ENCODE peak calls at places on chromosomes 4 and X, in seven cellular contexts. A, J, T, Y, Q, D and B are unnamed samples.

GRCh38 chrX:150731795-150732194 is 38.6 kb downstream of the MTMR1 start:
- DNase-seq in A (no peak), J (no peak), T (peak), Y (no peak), Q (no peak), D (no peak), B (peak)

GRCh38 chrX:153411255-153411987 is at the start of gene ZFP92:
- DNase-seq in A (peak), J (peak), T (no peak), Y (no peak), Q (no peak), D (peak), B (no peak)

GRCh38 chr4:96729641-96730040 is 889.7 kb downstream of the PDHA2 start:
- DNase-seq in A (no peak), J (no peak), T (no peak), Y (no peak), Q (no peak), D (no peak), B (no peak)

GRCh38 chr4:65865489-65865888 is 195.2 kb upstream of the EPHA5 start:
- DNase-seq in A (no peak), J (no peak), T (peak), Y (peak), Q (no peak), D (no peak), B (no peak)

GRCh38 chr4:156575430-156576073 is 396.0 kb downstream of the PDGFC start:
- DNase-seq in A (no peak), J (no peak), T (peak), Y (no peak), Q (no peak), D (no peak), B (no peak)

GRCh38 chrX:48761674-48762471 is at the start of gene GLOD5:
- DNase-seq in A (peak), J (no peak), T (peak), Y (peak), Q (no peak), D (no peak), B (peak)

GRCh38 chrX:40470830-40471429 is 109.8 kb upstream of the ATP6AP2 start:
- DNase-seq in A (no peak), J (no peak), T (no peak), Y (no peak), Q (no peak), D (no peak), B (no peak)

GRCh38 chr4:112075129-112075753 is 70.0 kb upstream of the FAM241A start:
- DNase-seq in A (no peak), J (no peak), T (peak), Y (peak), Q (no peak), D (no peak), B (no peak)

GRCh38 chr4:123438031-123438430 is 41.4 kb downstream of the SPRY1 start:
- DNase-seq in A (peak), J (no peak), T (no peak), Y (no peak), Q (no peak), D (no peak), B (no peak)

GRCh38 chr4:52407545-52407944 is 251.6 kb downstream of the USP46 start:
- DNase-seq in A (no peak), J (no peak), T (peak), Y (no peak), Q (no peak), D (no peak), B (no peak)

GRCh38 chr4:7217453-7218310 is 25.3 kb downstream of the SORCS2 start:
- DNase-seq in A (peak), J (no peak), T (peak), Y (no peak), Q (no peak), D (no peak), B (no peak)

GRCh38 chrX:39445336-39445735 is 644.1 kb downstream of the MID1IP1 start:
- DNase-seq in A (peak), J (peak), T (no peak), Y (peak), Q (no peak), D (peak), B (no peak)

GRCh38 chrX:20438871-20439526 is 172.3 kb upstream of the RPS6KA3 start:
- DNase-seq in A (no peak), J (no peak), T (no peak), Y (no peak), Q (no peak), D (no peak), B (no peak)

GRCh38 chrX:68570598-68570997 is 71.7 kb downstream of the YIPF6 start:
- DNase-seq in A (no peak), J (no peak), T (peak), Y (no peak), Q (no peak), D (no peak), B (no peak)

GRCh38 chr4:169372791-169373190 is 102.0 kb upstream of the SH3RF1 start:
- DNase-seq in A (no peak), J (no peak), T (peak), Y (no peak), Q (no peak), D (no peak), B (no peak)

GRCh38 chr4:140038031-140038533 is 115.9 kb downstream of the MAML3 start:
- DNase-seq in A (no peak), J (no peak), T (peak), Y (no peak), Q (no peak), D (no peak), B (no peak)

GRCh38 chr4:128159967-128160366 is 98.9 kb downstream of the LARP1B start:
- DNase-seq in A (no peak), J (no peak), T (peak), Y (no peak), Q (no peak), D (no peak), B (no peak)

GRCh38 chr4:38804654-38805295 is at the start of gene TLR1:
- DNase-seq in A (no peak), J (no peak), T (peak), Y (peak), Q (no peak), D (no peak), B (no peak)

GRCh38 chrX:97547873-97548578 is 664.3 kb downstream of the RPA4 start:
- DNase-seq in A (no peak), J (no peak), T (no peak), Y (no peak), Q (no peak), D (no peak), B (no peak)

GRCh38 chr4:90994883-90995484 is 867.8 kb downstream of the CCSER1 start:
- DNase-seq in A (no peak), J (no peak), T (no peak), Y (no peak), Q (no peak), D (no peak), B (no peak)

GRCh38 chr4:39792128-39792527 is 94.2 kb downstream of the UBE2K start:
- DNase-seq in A (no peak), J (no peak), T (no peak), Y (no peak), Q (no peak), D (no peak), B (no peak)

GRCh38 chrX:114712466-114712865 is 128.6 kb downstream of the HTR2C start:
- DNase-seq in A (no peak), J (no peak), T (no peak), Y (no peak), Q (no peak), D (no peak), B (no peak)

GRCh38 chr4:141417387-141417786 is 196.7 kb downstream of the ZNF330 start:
- DNase-seq in A (no peak), J (no peak), T (peak), Y (no peak), Q (no peak), D (no peak), B (no peak)

GRCh38 chr4:78225236-78225635 is 168.1 kb downstream of the FRAS1 start:
- DNase-seq in A (peak), J (no peak), T (no peak), Y (no peak), Q (no peak), D (no peak), B (no peak)

GRCh38 chr4:57550143-57550542 is 440.0 kb upstream of the IGFBP7 start:
- DNase-seq in A (no peak), J (no peak), T (no peak), Y (no peak), Q (no peak), D (no peak), B (no peak)

GRCh38 chrX:119410027-119410819 is 11.1 kb downstream of the SLC25A43 start:
- DNase-seq in A (peak), J (no peak), T (peak), Y (no peak), Q (peak), D (no peak), B (no peak)

GRCh38 chr4:151169223-151169622 is 69.8 kb downstream of the RPS3A start:
- DNase-seq in A (peak), J (peak), T (no peak), Y (no peak), Q (peak), D (no peak), B (no peak)

GRCh38 chrX:41085883-41086626 is 810 bp downstream of the USP9X start:
- DNase-seq in A (peak), J (peak), T (peak), Y (peak), Q (peak), D (no peak), B (no peak)

GRCh38 chrX:9885150-9885549 is 82.0 kb upstream of the CLDN34 start:
- DNase-seq in A (peak), J (peak), T (no peak), Y (peak), Q (no peak), D (peak), B (no peak)

GRCh38 chrX:153032397-153033118 is 23.7 kb upstream of the PNMA3 start:
- DNase-seq in A (peak), J (peak), T (peak), Y (peak), Q (peak), D (peak), B (no peak)

GRCh38 chr4:52376107-52376704 is 282.9 kb downstream of the USP46 start:
- DNase-seq in A (no peak), J (no peak), T (peak), Y (peak), Q (no peak), D (no peak), B (no peak)

GRCh38 chr4:183888564-183888963 is 16.5 kb upstream of the STOX2 start:
- DNase-seq in A (no peak), J (no peak), T (no peak), Y (no peak), Q (no peak), D (no peak), B (no peak)

GRCh38 chrX:104618106-104618895 is 52.3 kb downstream of the IL1RAPL2 start:
- DNase-seq in A (no peak), J (no peak), T (peak), Y (no peak), Q (peak), D (no peak), B (peak)
- H3K27ac ChIP-seq in A (no peak), J (no peak), T (no peak), Y (no peak), Q (no peak), D (no peak), B (peak)

GRCh38 chr4:148426643-148427042 is 15.6 kb downstream of the NR3C2 start:
- DNase-seq in A (no peak), J (no peak), T (no peak), Y (no peak), Q (no peak), D (no peak), B (no peak)
- H3K27ac ChIP-seq in A (no peak), J (no peak), T (no peak), Y (no peak), Q (no peak), D (no peak), B (no peak)

DNA sequence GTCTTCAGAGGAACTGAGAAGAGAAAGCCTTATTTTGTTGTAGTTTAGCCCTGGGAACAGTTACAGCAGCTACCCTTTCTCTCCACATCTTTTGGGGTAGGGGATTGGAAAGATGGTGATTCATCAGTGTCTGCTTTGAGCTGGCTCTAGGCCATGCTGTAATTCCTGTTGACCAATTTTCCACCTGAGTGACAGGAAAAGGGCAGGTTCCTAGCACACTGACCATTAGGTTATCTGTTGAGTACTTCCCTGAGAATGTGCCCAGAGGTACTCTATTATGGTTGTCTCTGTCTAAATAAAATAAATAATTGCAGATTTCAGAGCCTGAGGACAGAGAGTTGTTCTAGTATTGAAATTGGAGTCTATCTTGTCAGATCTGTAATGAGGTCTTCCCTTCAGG is 109.0 kb downstream of the ENOX2 start:
- DNase-seq in A (no peak), J (no peak), T (no peak), Y (no peak), Q (no peak), D (no peak), B (no peak)
- H3K27ac ChIP-seq in A (no peak), J (no peak), T (no peak), Y (no peak), Q (no peak), D (no peak), B (no peak)

GRCh38 chr4:148007303-148007702 is 275.4 kb downstream of the ARHGAP10 start:
- DNase-seq in A (no peak), J (no peak), T (peak), Y (no peak), Q (peak), D (no peak), B (peak)

GRCh38 chr4:148004228-148004813 is 272.4 kb downstream of the ARHGAP10 start:
- DNase-seq in A (no peak), J (peak), T (no peak), Y (no peak), Q (no peak), D (no peak), B (no peak)

GRCh38 chr4:148006025-148006424 is 274.1 kb downstream of the ARHGAP10 start:
- DNase-seq in A (no peak), J (no peak), T (no peak), Y (no peak), Q (no peak), D (no peak), B (no peak)

GRCh38 chr4:148007789-148008188 is 275.9 kb downstream of the ARHGAP10 start:
- DNase-seq in A (no peak), J (no peak), T (no peak), Y (no peak), Q (no peak), D (no peak), B (no peak)
- H3K27ac ChIP-seq in A (peak), J (peak), T (no peak), Y (no peak), Q (no peak), D (no peak), B (peak)

GRCh38 chr4:143380651-143381050 is 44.0 kb downstream of the GAB1 start:
- DNase-seq in A (no peak), J (no peak), T (no peak), Y (no peak), Q (no peak), D (no peak), B (no peak)
- H3K27ac ChIP-seq in A (peak), J (peak), T (no peak), Y (peak), Q (peak), D (no peak), B (peak)